ENCODE peak calls at places on chromosomes 11 and 22, in six cellular contexts. One of them, this sample, is unnamed. For H3K27me3, the result is how much of the 10 kb centered on the place peaks cover.

GRCh38 chr11:6667733-6668374 is 12.2 kb upstream of the DCHS1 start:
- DNase-seq in SK-N-SH: no peak
- DNase-seq in testis: no peak
- DNase-seq in tibial nerve: no peak
- DNase-seq in stomach: no peak
- DNase-seq in ovary: no peak
- DNase-seq in this sample: no peak

GRCh38 chr22:49916851-49917250 is 1.4 kb downstream of the ALG12 start:
- DNase-seq in SK-N-SH: no peak
- DNase-seq in testis: no peak
- DNase-seq in tibial nerve: no peak
- DNase-seq in stomach: no peak
- DNase-seq in ovary: no peak
- DNase-seq in this sample: no peak

GRCh38 chr11:86746509-86746908 is 53.8 kb upstream of the PRSS23 start:
- DNase-seq in SK-N-SH: peak
- DNase-seq in testis: no peak
- DNase-seq in tibial nerve: no peak
- DNase-seq in stomach: no peak
- DNase-seq in ovary: no peak
- DNase-seq in this sample: no peak

GRCh38 chr11:129333873-129334272 is 41.8 kb upstream of the BARX2 start:
- DNase-seq in SK-N-SH: no peak
- DNase-seq in testis: no peak
- DNase-seq in tibial nerve: no peak
- DNase-seq in stomach: no peak
- DNase-seq in ovary: no peak
- DNase-seq in this sample: no peak

GRCh38 chr11:62548545-62549335 is 2.1 kb upstream of the AHNAK start:
- DNase-seq in SK-N-SH: no peak
- DNase-seq in testis: peak
- DNase-seq in tibial nerve: no peak
- DNase-seq in stomach: peak
- DNase-seq in ovary: peak
- DNase-seq in this sample: no peak

GRCh38 chr11:83956119-83956697 is 670.0 kb upstream of the CCDC90B start:
- DNase-seq in SK-N-SH: no peak
- DNase-seq in testis: no peak
- DNase-seq in tibial nerve: no peak
- DNase-seq in stomach: no peak
- DNase-seq in ovary: no peak
- DNase-seq in this sample: no peak

GRCh38 chr11:102599642-102600261 is 25.4 kb downstream of the MMP20 start:
- DNase-seq in SK-N-SH: no peak
- DNase-seq in testis: no peak
- DNase-seq in tibial nerve: no peak
- DNase-seq in stomach: no peak
- DNase-seq in ovary: no peak
- DNase-seq in this sample: no peak

GRCh38 chr11:68448604-68449011 is 11.9 kb upstream of the PPP6R3 start:
- DNase-seq in SK-N-SH: no peak
- DNase-seq in testis: no peak
- DNase-seq in tibial nerve: no peak
- DNase-seq in stomach: no peak
- DNase-seq in ovary: no peak
- DNase-seq in this sample: no peak

GRCh38 chr11:58560842-58561241 is 14.8 kb downstream of the LPXN start:
- DNase-seq in SK-N-SH: no peak
- DNase-seq in testis: no peak
- DNase-seq in tibial nerve: no peak
- DNase-seq in stomach: no peak
- DNase-seq in ovary: no peak
- DNase-seq in this sample: no peak

GRCh38 chr22:36981247-36981775 is 37.9 kb downstream of the TST start:
- DNase-seq in SK-N-SH: no peak
- DNase-seq in testis: no peak
- DNase-seq in tibial nerve: no peak
- DNase-seq in stomach: no peak
- DNase-seq in ovary: no peak
- DNase-seq in this sample: no peak

GRCh38 chr11:120147094-120147949 is 9.4 kb upstream of the TRIM29 start:
- DNase-seq in SK-N-SH: no peak
- DNase-seq in testis: no peak
- DNase-seq in tibial nerve: no peak
- DNase-seq in stomach: no peak
- DNase-seq in ovary: no peak
- DNase-seq in this sample: no peak

GRCh38 chr11:130118636-130119387 is 40.8 kb upstream of the ST14 start:
- DNase-seq in SK-N-SH: no peak
- DNase-seq in testis: no peak
- DNase-seq in tibial nerve: no peak
- DNase-seq in stomach: no peak
- DNase-seq in ovary: no peak
- DNase-seq in this sample: no peak

GRCh38 chr11:56659755-56660154 is 3.7 kb upstream of the OR5AR1 start:
- DNase-seq in SK-N-SH: no peak
- DNase-seq in testis: no peak
- DNase-seq in tibial nerve: no peak
- DNase-seq in stomach: no peak
- DNase-seq in ovary: no peak
- DNase-seq in this sample: no peak

GRCh38 chr11:86067230-86068137 is 1.4 kb downstream of the PICALM start:
- DNase-seq in SK-N-SH: no peak
- DNase-seq in testis: no peak
- DNase-seq in tibial nerve: no peak
- DNase-seq in stomach: no peak
- DNase-seq in ovary: no peak
- DNase-seq in this sample: no peak

GRCh38 chr11:134888821-134889220 is 476.8 kb upstream of the B3GAT1 start:
- DNase-seq in SK-N-SH: no peak
- DNase-seq in testis: no peak
- DNase-seq in tibial nerve: no peak
- DNase-seq in stomach: no peak
- DNase-seq in ovary: no peak
- DNase-seq in this sample: no peak

GRCh38 chr22:24542641-24543040 is 12.3 kb downstream of the GUCD1 start:
- DNase-seq in SK-N-SH: no peak
- DNase-seq in testis: no peak
- DNase-seq in tibial nerve: no peak
- DNase-seq in stomach: peak
- DNase-seq in ovary: no peak
- DNase-seq in this sample: no peak

GRCh38 chr11:121829159-121829643 is 286.8 kb downstream of the BLID start:
- DNase-seq in SK-N-SH: no peak
- DNase-seq in testis: no peak
- DNase-seq in tibial nerve: no peak
- DNase-seq in stomach: no peak
- DNase-seq in ovary: no peak
- DNase-seq in this sample: no peak

GRCh38 chr22:43152001-43152354 is 619 bp downstream of the TSPO start:
- DNase-seq in SK-N-SH: no peak
- DNase-seq in testis: no peak
- DNase-seq in tibial nerve: no peak
- DNase-seq in stomach: no peak
- DNase-seq in ovary: no peak
- DNase-seq in this sample: no peak

GRCh38 chr11:95337175-95337957 is 106.4 kb upstream of the SESN3 start:
- DNase-seq in SK-N-SH: no peak
- DNase-seq in testis: peak
- DNase-seq in tibial nerve: peak
- DNase-seq in stomach: peak
- DNase-seq in ovary: peak
- DNase-seq in this sample: peak

GRCh38 chr11:43396617-43397016 is 37.9 kb downstream of the TTC17 start:
- DNase-seq in SK-N-SH: no peak
- DNase-seq in testis: no peak
- DNase-seq in tibial nerve: no peak
- DNase-seq in stomach: no peak
- DNase-seq in ovary: no peak
- DNase-seq in this sample: no peak

GRCh38 chr22:19848298-19849224 is 6.1 kb downstream of the GNB1L start:
- DNase-seq in SK-N-SH: no peak
- DNase-seq in testis: no peak
- DNase-seq in tibial nerve: no peak
- DNase-seq in stomach: peak
- DNase-seq in ovary: no peak
- DNase-seq in this sample: no peak

GRCh38 chr22:26547426-26547825 is 35.2 kb upstream of the TFIP11 start:
- DNase-seq in SK-N-SH: no peak
- DNase-seq in testis: no peak
- DNase-seq in tibial nerve: no peak
- DNase-seq in stomach: no peak
- DNase-seq in ovary: no peak
- DNase-seq in this sample: no peak

GRCh38 chr11:69470793-69471192 is 10.7 kb upstream of the LINC01488 start:
- DNase-seq in SK-N-SH: no peak
- DNase-seq in testis: no peak
- DNase-seq in tibial nerve: no peak
- DNase-seq in stomach: no peak
- DNase-seq in ovary: no peak
- DNase-seq in this sample: no peak

GRCh38 chr11:32418836-32419235 is 16.5 kb downstream of the WT1 start:
- DNase-seq in SK-N-SH: no peak
- DNase-seq in testis: no peak
- DNase-seq in tibial nerve: no peak
- DNase-seq in stomach: no peak
- DNase-seq in ovary: no peak
- DNase-seq in this sample: no peak
- H3K27me3 ChIP-seq in SK-N-SH: under half
- H3K27me3 ChIP-seq in testis: under half
- H3K27me3 ChIP-seq in tibial nerve: under half
- H3K27me3 ChIP-seq in stomach: under half
- H3K27me3 ChIP-seq in ovary: under half
- H3K27me3 ChIP-seq in this sample: half or more

GRCh38 chr11:61336171-61336935 is 3.3 kb downstream of the TKFC start:
- DNase-seq in SK-N-SH: peak
- DNase-seq in testis: peak
- DNase-seq in tibial nerve: peak
- DNase-seq in stomach: peak
- DNase-seq in ovary: peak
- DNase-seq in this sample: peak

GRCh38 chr11:61333638-61334433 is 808 bp downstream of the TKFC start:
- DNase-seq in SK-N-SH: peak
- DNase-seq in testis: no peak
- DNase-seq in tibial nerve: no peak
- DNase-seq in stomach: no peak
- DNase-seq in ovary: no peak
- DNase-seq in this sample: no peak

GRCh38 chr11:61334434-61335354 is 1.7 kb downstream of the TKFC start:
- DNase-seq in SK-N-SH: no peak
- DNase-seq in testis: peak
- DNase-seq in tibial nerve: no peak
- DNase-seq in stomach: no peak
- DNase-seq in ovary: peak
- DNase-seq in this sample: no peak

GRCh38 chr11:61332823-61333637 is at the start of the genes DDB1 and TKFC:
- DNase-seq in SK-N-SH: peak
- DNase-seq in testis: peak
- DNase-seq in tibial nerve: peak
- DNase-seq in stomach: peak
- DNase-seq in ovary: peak
- DNase-seq in this sample: peak

GRCh38 chr11:61335355-61335710 is 2.3 kb downstream of the TKFC start:
- DNase-seq in SK-N-SH: no peak
- DNase-seq in testis: peak
- DNase-seq in tibial nerve: no peak
- DNase-seq in stomach: no peak
- DNase-seq in ovary: peak
- DNase-seq in this sample: no peak
- H3K4me3 ChIP-seq in SK-N-SH: no peak
- H3K4me3 ChIP-seq in testis: no peak
- H3K4me3 ChIP-seq in tibial nerve: no peak
- H3K4me3 ChIP-seq in stomach: no peak
- H3K4me3 ChIP-seq in ovary: no peak
- H3K4me3 ChIP-seq in this sample: no peak

GRCh38 chr11:65660038-65660437 is 2.7 kb downstream of the RELA start:
- DNase-seq in SK-N-SH: no peak
- DNase-seq in testis: no peak
- DNase-seq in tibial nerve: no peak
- DNase-seq in stomach: no peak
- DNase-seq in ovary: no peak
- DNase-seq in this sample: no peak
- H3K27ac ChIP-seq in SK-N-SH: no peak
- H3K27ac ChIP-seq in testis: no peak
- H3K27ac ChIP-seq in tibial nerve: no peak
- H3K27ac ChIP-seq in stomach: no peak
- H3K27ac ChIP-seq in ovary: no peak
- H3K27ac ChIP-seq in this sample: no peak

GRCh38 chr11:64009234-64009633 is 23.0 kb downstream of the OTUB1 start:
- DNase-seq in SK-N-SH: no peak
- DNase-seq in testis: no peak
- DNase-seq in tibial nerve: no peak
- DNase-seq in stomach: no peak
- DNase-seq in ovary: no peak
- DNase-seq in this sample: no peak
- H3K27me3 ChIP-seq in SK-N-SH: under half
- H3K27me3 ChIP-seq in testis: under half
- H3K27me3 ChIP-seq in tibial nerve: under half
- H3K27me3 ChIP-seq in stomach: under half
- H3K27me3 ChIP-seq in ovary: under half
- H3K27me3 ChIP-seq in this sample: under half

DNA sequence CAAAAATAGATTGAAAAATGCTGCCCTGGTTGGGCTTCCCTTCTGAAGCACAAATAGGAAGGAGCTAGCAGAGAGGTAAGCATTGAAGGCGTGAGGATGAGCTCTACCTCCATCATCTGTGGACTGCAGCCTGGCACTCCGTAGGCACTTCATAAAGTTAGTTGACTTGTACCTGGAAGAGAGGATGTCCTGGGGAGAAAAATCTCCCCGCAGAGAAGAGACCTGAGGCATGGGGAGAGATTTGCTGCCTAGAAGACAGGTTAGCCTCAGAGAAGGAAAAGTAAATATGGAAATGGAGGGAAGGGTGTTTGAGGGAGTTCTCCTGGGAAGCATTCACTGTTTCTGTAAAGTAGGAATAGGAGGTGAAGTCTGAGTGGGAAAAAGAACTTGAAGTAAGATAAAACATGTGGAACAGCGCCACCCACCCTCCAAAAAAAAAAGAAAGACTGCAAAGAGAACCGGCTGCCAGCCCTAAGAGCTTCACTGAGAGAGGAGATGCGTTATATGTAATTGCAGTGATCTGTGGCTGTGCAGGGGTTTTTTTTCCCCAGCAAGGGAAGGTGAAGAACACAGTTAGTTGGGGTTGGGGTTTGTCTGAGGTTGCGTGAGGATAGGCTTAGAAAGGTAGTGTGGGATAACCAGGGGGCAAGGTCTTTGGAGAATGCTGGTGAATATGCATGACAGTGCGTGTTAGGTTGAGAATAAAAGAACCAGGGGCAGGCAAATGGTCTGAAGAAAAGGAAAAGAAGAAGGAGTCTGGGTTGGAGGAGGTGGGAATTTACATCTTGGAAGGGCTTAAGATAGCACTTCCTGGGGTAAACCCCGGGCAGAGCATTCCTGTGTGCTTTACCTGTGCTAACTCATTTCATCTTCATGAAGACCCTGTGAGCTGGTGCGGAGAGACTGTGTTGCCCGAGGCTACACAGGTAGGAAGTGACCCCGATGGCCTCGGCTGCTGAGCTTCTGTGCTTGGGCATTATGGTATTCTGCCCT is 16.0 kb downstream of the TNRC6B start:
- DNase-seq in SK-N-SH: no peak
- DNase-seq in testis: peak
- DNase-seq in tibial nerve: no peak
- DNase-seq in stomach: no peak
- DNase-seq in ovary: no peak
- DNase-seq in this sample: no peak
- H3K4me3 ChIP-seq in SK-N-SH: no peak
- H3K4me3 ChIP-seq in testis: no peak
- H3K4me3 ChIP-seq in tibial nerve: no peak
- H3K4me3 ChIP-seq in stomach: no peak
- H3K4me3 ChIP-seq in ovary: no peak
- H3K4me3 ChIP-seq in this sample: no peak

This sample was measured in WERI-Rb-1.